ENCODE peak calls at places on chromosomes 5 and 9, in six cellular contexts. Q, T, A, B, L and W are unnamed samples.
A peak's percentile ranks its signal among the peaks of the same experiment; 100 is the strongest.

GRCh38 chr5:80255425-80255751 is 460 bp downstream of the SERINC5 start:
- DNase-seq in Q (no peak), T (no peak), A (no peak), B (no peak), L (peak; percentile 66), W (no peak)

GRCh38 chr9:21931428-21931827 is 62.8 kb downstream of the CDKN2A start:
- DNase-seq in Q (no peak), T (no peak), A (no peak), B (no peak), L (no peak), W (no peak)

GRCh38 chr5:109258755-109259154 is 151.0 kb downstream of the PJA2 start:
- DNase-seq in Q (no peak), T (no peak), A (no peak), B (no peak), L (no peak), W (no peak)

GRCh38 chr5:149681252-149681651 is 48.9 kb upstream of the PPARGC1B start:
- DNase-seq in Q (no peak), T (no peak), A (no peak), B (no peak), L (no peak), W (no peak)

GRCh38 chr5:89697581-89697980 is 712.0 kb downstream of the CETN3 start:
- DNase-seq in Q (no peak), T (no peak), A (no peak), B (no peak), L (no peak), W (no peak)

GRCh38 chr5:103505581-103506305 is 56.8 kb downstream of the NUDT12 start:
- DNase-seq in Q (no peak), T (no peak), A (no peak), B (no peak), L (no peak), W (no peak)

GRCh38 chr5:139677404-139678282 is 29.5 kb downstream of the CXXC5 start:
- DNase-seq in Q (no peak), T (no peak), A (peak; percentile 91), B (no peak), L (no peak), W (no peak)

GRCh38 chr9:73741316-73741715 is 589.7 kb downstream of the ANXA1 start:
- DNase-seq in Q (no peak), T (no peak), A (peak; percentile 32), B (no peak), L (no peak), W (no peak)

GRCh38 chr9:81971727-81972126 is 16.8 kb upstream of the SPATA31D1 start:
- DNase-seq in Q (no peak), T (no peak), A (no peak), B (no peak), L (no peak), W (no peak)

GRCh38 chr9:124342946-124343485 is 72.2 kb downstream of the PSMB7 start:
- DNase-seq in Q (no peak), T (no peak), A (no peak), B (no peak), L (no peak), W (no peak)

GRCh38 chr5:90506221-90506620 is 23.2 kb downstream of the LYSMD3 start:
- DNase-seq in Q (no peak), T (no peak), A (no peak), B (no peak), L (no peak), W (no peak)

GRCh38 chr5:117761190-117761589 is 1186.6 kb upstream of the SEMA6A start:
- DNase-seq in Q (no peak), T (no peak), A (no peak), B (no peak), L (no peak), W (peak; percentile 50)

GRCh38 chr5:139638736-139639618 is 9.2 kb upstream of the CXXC5 start:
- DNase-seq in Q (no peak), T (no peak), A (peak; percentile 59), B (no peak), L (peak; percentile 24), W (no peak)

GRCh38 chr5:109454726-109455505 is 45.1 kb upstream of the PJA2 start:
- DNase-seq in Q (no peak), T (no peak), A (no peak), B (no peak), L (no peak), W (no peak)

GRCh38 chr5:55711531-55712022 is 547 bp downstream of the SLC38A9 start:
- DNase-seq in Q (no peak), T (no peak), A (no peak), B (no peak), L (peak; percentile 17), W (no peak)

GRCh38 chr9:116094846-116095245 is 58.7 kb upstream of the PAPPA start:
- DNase-seq in Q (no peak), T (no peak), A (no peak), B (no peak), L (no peak), W (no peak)

GRCh38 chr5:77210091-77211012 is at the start of gene PDE8B:
- DNase-seq in Q (no peak), T (no peak), A (peak; percentile 81), B (no peak), L (no peak), W (no peak)

GRCh38 chr5:173554038-173554955 is 62.2 kb downstream of the BOD1 start:
- DNase-seq in Q (no peak), T (no peak), A (no peak), B (no peak), L (no peak), W (no peak)

GRCh38 chr5:179793470-179794139 is at the start of gene LTC4S:
- DNase-seq in Q (no peak), T (no peak), A (no peak), B (no peak), L (no peak), W (peak; percentile 84)

GRCh38 chr9:76591256-76591950 is 132.4 kb downstream of the GCNT1 start:
- DNase-seq in Q (no peak), T (no peak), A (no peak), B (no peak), L (no peak), W (peak; percentile 71)

GRCh38 chr5:102670224-102670836 is 84.8 kb upstream of the PAM start:
- DNase-seq in Q (peak; percentile 22), T (no peak), A (peak; percentile 76), B (peak; percentile 1), L (peak; percentile 76), W (no peak)

DNA sequence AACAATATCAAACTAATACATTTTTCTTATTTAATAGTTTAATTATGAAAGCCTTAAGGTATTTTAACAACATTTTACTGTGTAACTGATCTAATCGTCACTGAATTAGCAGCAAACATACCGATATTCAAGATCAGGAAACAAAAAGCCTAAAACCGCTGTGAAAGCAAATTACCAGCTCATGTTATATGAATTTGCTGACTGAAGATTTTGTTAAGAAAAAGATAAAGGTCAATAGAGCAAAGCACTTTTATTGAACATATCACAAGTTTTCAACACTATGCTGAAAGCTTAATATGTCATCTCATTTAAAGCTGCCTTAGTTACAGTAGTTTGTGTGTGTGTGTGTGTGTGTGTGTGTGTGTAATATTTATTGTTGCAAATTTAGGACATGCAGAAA is 1634.9 kb upstream of the NUDT12 start:
- DNase-seq in Q (no peak), T (no peak), A (no peak), B (no peak), L (no peak), W (no peak)
- TF ChIP-seq POLR2AphosphoS5 in Q (no peak), T (no peak), A (no peak), B (no peak), L (no peak), W (no peak)

GRCh38 chr9:104900871-104901270 is 27.1 kb downstream of the ABCA1 start:
- DNase-seq in Q (no peak), T (no peak), A (no peak), B (no peak), L (no peak), W (no peak)

GRCh38 chr9:104895572-104895971 is 32.4 kb downstream of the ABCA1 start:
- DNase-seq in Q (no peak), T (no peak), A (no peak), B (no peak), L (no peak), W (no peak)

GRCh38 chr9:104900324-104900723 is 27.6 kb downstream of the ABCA1 start:
- DNase-seq in Q (no peak), T (no peak), A (no peak), B (no peak), L (no peak), W (no peak)

GRCh38 chr9:104899759-104900247 is 28.2 kb downstream of the ABCA1 start:
- DNase-seq in Q (peak; percentile 94), T (no peak), A (no peak), B (no peak), L (no peak), W (no peak)

GRCh38 chr9:104896131-104896530 is 31.8 kb downstream of the ABCA1 start:
- DNase-seq in Q (no peak), T (no peak), A (no peak), B (no peak), L (no peak), W (no peak)
- TF ChIP-seq GABPA in Q (no peak), T (no peak), A (no peak), B (no peak), L (no peak), W (no peak)

GRCh38 chr9:89457376-89457855 is 40.5 kb downstream of the SEMA4D start:
- DNase-seq in Q (no peak), T (no peak), A (no peak), B (no peak), L (no peak), W (no peak)

GRCh38 chr9:89455356-89455824 is 42.5 kb downstream of the SEMA4D start:
- DNase-seq in Q (no peak), T (no peak), A (no peak), B (no peak), L (no peak), W (no peak)

GRCh38 chr9:89452561-89452960 is 45.4 kb downstream of the SEMA4D start:
- DNase-seq in Q (no peak), T (no peak), A (no peak), B (no peak), L (no peak), W (no peak)

GRCh38 chr9:89453452-89453851 is 44.5 kb downstream of the SEMA4D start:
- DNase-seq in Q (no peak), T (no peak), A (no peak), B (no peak), L (no peak), W (no peak)

GRCh38 chr9:89454498-89455355 is 43.2 kb downstream of the SEMA4D start:
- DNase-seq in Q (no peak), T (no peak), A (no peak), B (no peak), L (no peak), W (no peak)
- TF ChIP-seq POLR2AphosphoS5 in Q (no peak), T (no peak), A (no peak), B (no peak), L (no peak), W (no peak)

DNA sequence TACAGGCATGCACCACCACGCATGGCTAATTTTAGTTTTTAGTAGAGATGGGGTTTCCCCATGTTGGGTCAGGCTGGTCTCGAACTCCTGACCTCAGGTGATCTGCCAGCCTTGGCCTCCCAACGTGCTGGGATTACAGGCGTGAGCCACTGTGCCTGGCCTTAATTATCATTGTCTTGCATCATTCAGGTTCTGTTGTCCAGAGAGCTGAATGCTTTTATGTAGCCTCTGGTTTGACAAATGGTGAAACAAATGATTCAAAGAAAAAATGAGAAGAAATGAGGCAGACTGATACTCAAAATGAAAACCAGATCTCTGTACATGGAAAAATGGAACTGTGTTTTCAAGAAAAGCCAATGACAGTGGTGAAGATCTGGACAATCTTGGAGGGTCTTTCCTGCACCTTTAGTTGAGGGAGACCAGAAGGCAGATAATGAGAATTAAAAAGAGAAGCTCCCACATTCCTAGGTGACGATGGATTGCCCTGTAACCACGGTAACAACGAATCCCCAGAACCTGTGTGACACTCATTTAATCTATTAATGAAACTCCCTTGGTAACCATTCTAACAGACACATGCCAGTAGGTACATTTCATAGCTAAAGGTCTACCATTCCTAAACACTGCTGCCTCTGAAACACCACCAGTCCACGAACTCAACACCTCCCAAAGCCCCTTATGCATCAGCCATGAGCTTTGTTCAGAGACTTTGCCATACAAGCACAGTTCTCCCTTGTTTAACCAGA is 1.6 kb downstream of the TEX48 start:
- DNase-seq in Q (no peak), T (no peak), A (no peak), B (no peak), L (no peak), W (no peak)
- TF ChIP-seq GABPA in Q (no peak), T (no peak), A (no peak), B (no peak), L (no peak), W (no peak)